ENCODE peak calls at places on chromosome 7, in five cellular contexts. P is spleen, F is GM12878, E is tibial nerve, V is stomach. X is an unnamed sample.

GRCh38 chr7:2336626-2337025 is 18.0 kb upstream of the EIF3B start:
- DNase-seq in F (no peak), V (no peak), P (no peak), E (no peak), X (no peak)

GRCh38 chr7:108066486-108066885 is 63.5 kb upstream of the LAMB1 start:
- DNase-seq in E (no peak), V (no peak), F (no peak), P (no peak), X (no peak)

GRCh38 chr7:27162548-27162848 is 2.8 kb downstream of the HOXA9 start:
- DNase-seq in E (no peak), V (no peak), F (no peak), P (no peak), X (no peak)

GRCh38 chr7:96285579-96285978 is 36.3 kb downstream of the SLC25A13 start:
- DNase-seq in E (no peak), V (no peak), F (no peak), P (no peak), X (no peak)

GRCh38 chr7:53661645-53662217 is 626.3 kb downstream of the POM121L12 start:
- DNase-seq in V (no peak), F (no peak), E (no peak), P (no peak), X (no peak)

GRCh38 chr7:95871078-95871848 is 98.9 kb downstream of the DYNC1I1 start:
- DNase-seq in V (no peak), P (no peak), F (no peak), E (no peak), X (peak)

GRCh38 chr7:155560982-155561686 is 14.8 kb upstream of the CNPY1 start:
- DNase-seq in E (no peak), V (no peak), F (no peak), P (peak), X (no peak)

GRCh38 chr7:101815826-101816488 is 1.5 kb upstream of the CUX1 start:
- DNase-seq in E (peak), F (no peak), V (peak), P (peak), X (peak)

GRCh38 chr7:2673934-2674333 is 14.1 kb upstream of the AMZ1 start:
- DNase-seq in P (no peak), E (no peak), V (no peak), F (no peak), X (no peak)

GRCh38 chr7:130794619-130794922 is 60.6 kb upstream of the KLF14 start:
- DNase-seq in E (no peak), F (no peak), P (no peak), V (no peak), X (no peak)

GRCh38 chr7:155373359-155374273 is 75.9 kb downstream of the INSIG1 start:
- DNase-seq in P (peak), F (no peak), V (no peak), E (no peak), X (no peak)

GRCh38 chr7:150755473-150756099 is 18.4 kb downstream of the GIMAP5 start:
- DNase-seq in V (no peak), E (no peak), F (peak), P (no peak), X (no peak)

GRCh38 chr7:130273081-130273699 is 6.5 kb downstream of the CPA2 start:
- DNase-seq in V (no peak), E (no peak), F (no peak), P (no peak), X (peak)

GRCh38 chr7:12674861-12675260 is 12.6 kb upstream of the ARL4A start:
- DNase-seq in V (no peak), P (no peak), F (no peak), E (no peak), X (peak)

GRCh38 chr7:2279873-2280272 is 34.4 kb downstream of the SNX8 start:
- DNase-seq in E (no peak), V (no peak), F (no peak), P (no peak), X (no peak)

GRCh38 chr7:125254521-125254920 is 324.9 kb upstream of the POT1 start:
- DNase-seq in E (no peak), V (no peak), P (no peak), F (no peak), X (no peak)

GRCh38 chr7:98733036-98733435 is 116.0 kb downstream of the NPTX2 start:
- DNase-seq in E (no peak), F (peak), P (no peak), V (no peak), X (no peak)

GRCh38 chr7:95736635-95737034 is 35.7 kb upstream of the DYNC1I1 start:
- DNase-seq in F (no peak), V (no peak), P (no peak), E (no peak), X (no peak)

GRCh38 chr7:339062-339342 is 49.0 kb downstream of the FOXL3 start:
- DNase-seq in F (no peak), V (no peak), P (no peak), E (no peak), X (no peak)

GRCh38 chr7:139091677-139091996 is 17.9 kb downstream of the ZC3HAV1 start:
- DNase-seq in V (no peak), E (no peak), F (no peak), P (no peak), X (no peak)

GRCh38 chr7:140726304-140726703 is 29.8 kb downstream of the NDUFB2 start:
- DNase-seq in V (no peak), F (no peak), E (no peak), P (no peak), X (no peak)

GRCh38 chr7:1289681-1290261 is 57.1 kb downstream of the UNCX start:
- DNase-seq in P (peak), F (no peak), E (no peak), V (no peak), X (no peak)

GRCh38 chr7:137874390-137874789 is 27.6 kb upstream of the DGKI start:
- DNase-seq in E (no peak), V (no peak), P (no peak), F (no peak), X (no peak)

GRCh38 chr7:107201795-107202450 is 33.1 kb downstream of the HBP1 start:
- DNase-seq in F (no peak), V (peak), P (no peak), E (no peak), X (peak)

GRCh38 chr7:88759216-88759955 is at the start of gene ZNF804B:
- DNase-seq in F (no peak), E (no peak), P (peak), V (no peak), X (peak)

GRCh38 chr7:3300221-3300650 is 816 bp upstream of the SDK1 start:
- DNase-seq in V (no peak), P (no peak), F (no peak), E (no peak), X (peak)

GRCh38 chr7:134042307-134042706 is 84.8 kb upstream of the LRGUK start:
- DNase-seq in F (no peak), P (no peak), V (no peak), E (no peak), X (no peak)

GRCh38 chr7:112288301-112288700 is 81.8 kb downstream of the ZNF277 start:
- DNase-seq in V (no peak), E (no peak), P (no peak), F (no peak), X (no peak)
- TF ChIP-seq CTCF in V (no peak), E (no peak), P (no peak), F (no peak), X (no peak)

GRCh38 chr7:36871863-36872262 is 147.6 kb upstream of the AOAH start:
- DNase-seq in F (no peak), E (no peak), P (no peak), V (no peak), X (no peak)
- TF ChIP-seq POLR2A in F (no peak), E (no peak), P (no peak), V (no peak), X (no peak)

GRCh38 chr7:123398931-123399330 is 135.5 kb downstream of the IQUB start:
- DNase-seq in P (no peak), V (no peak), F (no peak), E (no peak), X (no peak)

GRCh38 chr7:123397746-123398145 is 136.6 kb downstream of the IQUB start:
- DNase-seq in V (no peak), P (no peak), F (no peak), E (no peak), X (no peak)

DNA sequence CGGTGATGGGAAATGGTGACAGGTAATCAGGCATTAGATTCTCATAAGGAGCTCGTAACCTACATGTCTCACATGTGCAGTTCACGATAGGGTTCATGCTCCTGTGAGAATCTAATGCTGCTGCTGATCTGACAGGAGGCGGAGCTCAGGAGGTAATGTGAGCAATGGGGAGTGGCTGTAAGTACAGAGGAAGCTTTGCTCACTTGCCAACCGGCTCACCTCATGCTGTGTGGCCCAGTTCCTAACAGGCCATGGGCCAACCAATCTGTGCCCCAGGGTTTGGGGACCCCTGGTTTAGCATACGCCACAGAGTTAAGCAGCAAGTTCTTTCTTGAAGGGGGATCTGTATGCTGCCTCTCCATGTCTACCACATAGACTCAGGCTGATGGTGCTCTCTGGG is 133.1 kb downstream of the IQUB start:
- DNase-seq in F (no peak), V (no peak), P (no peak), E (no peak), X (peak)
- TF ChIP-seq CTCF in F (no peak), V (no peak), P (no peak), E (no peak), X (no peak)

GRCh38 chr7:10789170-10789569 is 184.5 kb upstream of the PHF14 start:
- DNase-seq in V (no peak), F (no peak), E (no peak), P (no peak), X (no peak)
- TF ChIP-seq POLR2A in V (no peak), F (no peak), E (no peak), P (no peak), X (no peak)

DNA sequence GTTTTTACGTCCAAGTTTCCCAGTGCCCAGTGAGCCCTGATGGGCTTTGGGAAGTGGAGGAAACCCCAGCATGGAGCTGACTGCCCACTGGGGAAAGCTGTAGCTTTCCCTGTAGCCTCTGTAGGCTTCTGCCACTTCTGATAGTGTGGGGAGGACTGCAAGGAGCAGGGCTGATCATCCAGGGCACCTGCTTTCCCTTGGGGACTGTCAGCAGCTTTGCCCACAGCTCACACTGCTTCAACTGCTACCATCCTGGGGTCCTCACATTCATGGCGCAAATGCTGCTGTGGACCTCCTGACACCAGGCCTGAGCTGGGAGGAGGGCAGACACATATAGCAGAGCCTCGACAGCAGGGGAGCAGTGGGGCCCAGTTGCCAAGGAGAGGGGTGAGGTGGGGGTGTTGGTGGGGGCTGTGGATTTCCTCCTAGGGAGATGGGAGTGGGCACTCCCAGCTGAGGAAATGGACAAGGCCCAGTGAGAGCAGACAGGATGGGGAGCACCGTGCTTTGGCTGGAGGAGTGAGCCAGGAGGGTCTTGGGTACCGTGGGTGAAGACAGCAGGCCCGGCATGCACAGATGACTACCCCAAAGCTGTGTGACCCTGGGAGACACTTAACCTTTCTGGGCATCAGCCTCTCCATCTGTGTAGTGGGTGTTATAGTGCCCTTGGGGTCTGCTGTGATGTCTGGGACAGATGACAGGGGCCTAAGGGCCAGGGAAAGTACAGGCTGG is 16.2 kb downstream of the RAMP3 start:
- DNase-seq in F (no peak), P (peak), V (no peak), E (no peak), X (no peak)
- TF ChIP-seq CTCF in F (no peak), P (no peak), V (no peak), E (no peak), X (no peak)

DNA sequence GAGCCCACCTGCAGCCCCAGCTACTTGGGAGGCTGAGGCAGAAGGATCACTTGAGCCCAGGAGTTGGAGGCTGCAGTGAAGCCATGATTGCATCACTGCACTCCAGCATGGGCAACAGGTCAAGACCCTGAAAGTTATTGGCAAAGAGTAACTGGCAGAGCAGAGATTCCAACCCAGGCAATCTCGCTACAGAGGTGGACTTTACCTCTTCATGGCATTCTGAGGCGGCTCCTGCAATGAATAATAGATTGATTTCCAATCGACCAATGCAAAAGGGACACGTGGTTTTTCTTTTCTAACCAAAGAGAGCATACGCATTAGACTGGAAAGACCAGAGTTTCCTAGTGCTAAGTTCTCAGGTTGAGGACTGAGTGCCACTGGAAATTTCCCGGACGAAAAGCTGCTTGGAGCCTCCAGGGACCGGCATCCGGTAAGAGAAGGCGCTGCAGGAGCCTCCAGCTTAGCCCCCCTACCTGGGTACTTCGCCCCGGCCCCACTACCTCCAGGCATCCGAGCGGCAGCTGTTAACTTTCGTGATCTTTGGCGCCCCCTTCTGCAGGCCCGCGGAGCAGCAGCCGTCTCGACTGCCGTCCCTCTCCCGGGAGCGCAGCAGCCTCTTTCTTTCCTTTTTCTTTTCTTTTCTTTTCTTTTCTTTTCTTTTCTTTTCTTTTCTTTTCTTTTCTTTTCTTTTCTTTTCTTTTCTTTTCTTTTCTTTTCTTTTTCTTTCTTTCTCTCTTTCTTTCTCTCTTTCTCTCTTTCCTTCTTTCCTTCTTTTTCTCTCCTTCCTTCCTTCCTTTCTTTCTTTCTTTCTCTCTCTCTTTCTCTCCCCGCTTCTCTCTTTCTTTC is 4.1 kb downstream of the MBLAC1 start:
- DNase-seq in V (peak), E (peak), P (peak), F (no peak), X (peak)
- TF ChIP-seq POLR2A in V (no peak), E (no peak), P (no peak), F (no peak), X (peak)

GRCh38 chr7:21942955-21943354 is 2.7 kb downstream of the CDCA7L start:
- DNase-seq in F (no peak), E (no peak), V (no peak), P (no peak), X (no peak)

GRCh38 chr7:21945374-21946227 is at the start of gene CDCA7L:
- DNase-seq in V (peak), P (peak), F (peak), E (no peak), X (peak)

GRCh38 chr7:21946228-21946709 is 570 bp upstream of the CDCA7L start:
- DNase-seq in P (no peak), E (no peak), V (no peak), F (no peak), X (no peak)

GRCh38 chr7:21943436-21943835 is 2.3 kb downstream of the CDCA7L start:
- DNase-seq in P (no peak), E (no peak), F (no peak), V (no peak), X (no peak)

GRCh38 chr7:21944616-21945373 is 904 bp downstream of the CDCA7L start:
- DNase-seq in P (peak), F (no peak), V (peak), E (no peak), X (peak)
- TF ChIP-seq CTCF in P (no peak), F (no peak), V (no peak), E (no peak), X (peak)

DNA sequence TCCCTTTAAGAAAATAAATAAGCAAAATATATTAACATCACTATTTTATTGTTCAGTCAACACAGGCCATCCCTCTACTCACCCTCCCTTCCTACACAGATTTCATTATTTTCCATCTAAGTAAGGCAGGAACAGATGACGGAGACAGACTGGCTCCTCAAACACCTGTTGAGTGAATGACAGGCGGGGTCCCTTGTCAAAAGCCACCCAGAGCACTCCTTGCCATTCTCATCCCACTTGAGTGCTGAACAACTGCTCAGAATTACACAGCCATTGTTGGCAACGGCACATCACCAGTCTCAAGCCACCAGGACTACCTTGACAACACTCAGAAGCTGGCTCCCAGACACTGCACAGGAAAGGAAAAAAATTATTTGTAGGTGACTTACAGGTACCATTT is 3.3 kb downstream of the GRB10 start:
- DNase-seq in F (no peak), E (no peak), P (no peak), V (no peak), X (no peak)
- TF ChIP-seq POLR2A in F (no peak), E (no peak), P (no peak), V (no peak), X (no peak)

GRCh38 chr7:45623157-45623556 is 49.0 kb downstream of the ADCY1 start:
- DNase-seq in E (no peak), V (no peak), P (no peak), F (no peak), X (no peak)

GRCh38 chr7:45622058-45622457 is 47.9 kb downstream of the ADCY1 start:
- DNase-seq in V (no peak), P (no peak), E (no peak), F (no peak), X (no peak)

DNA sequence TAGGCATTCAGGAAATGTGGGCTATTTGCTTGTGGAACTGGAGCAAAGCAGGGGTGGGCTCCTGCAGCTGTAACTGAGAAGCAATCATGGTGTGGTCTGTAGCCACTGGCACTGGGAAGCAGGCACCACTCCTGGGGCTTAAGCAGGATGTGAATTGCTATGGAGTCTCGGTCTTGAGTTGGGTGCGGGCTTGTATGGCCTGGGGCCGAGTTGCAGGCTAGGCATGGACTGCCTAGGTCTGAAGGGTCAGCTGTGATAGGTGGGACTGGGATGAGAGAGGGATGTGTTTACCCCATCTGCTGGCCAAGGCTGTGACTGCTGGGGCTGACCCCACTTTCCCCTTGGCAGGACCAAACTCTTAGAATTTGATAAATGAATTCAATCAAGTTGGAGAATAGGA is 43.0 kb downstream of the ADCY1 start:
- DNase-seq in V (no peak), P (no peak), F (no peak), E (no peak), X (no peak)
- TF ChIP-seq CTCF in V (no peak), P (no peak), F (no peak), E (no peak), X (no peak)

X was measured in body of pancreas.